ENCODE peak calls at places on chromosomes 6 and 20, in five cellular contexts. C is PC-9, T is heart left ventricle, N is A549, R is IMR-90. D is an unnamed sample.

GRCh38 chr20:2140561-2140960 is 38.9 kb downstream of the STK35 start:
- DNase-seq in C (no peak), T (peak; percentile 67), N (no peak), R (peak; percentile 63), D (peak; percentile 54)

GRCh38 chr6:16295471-16295870 is 57.1 kb downstream of the GMPR start:
- DNase-seq in C (no peak), T (no peak), N (no peak), R (no peak), D (no peak)

GRCh38 chr6:113102761-113103160 is 754.4 kb upstream of the MARCKS start:
- DNase-seq in C (no peak), T (no peak), N (no peak), R (peak; percentile 64), D (no peak)

GRCh38 chr20:43507150-43508080 is at the start of gene L3MBTL1:
- DNase-seq in C (peak; percentile 80), T (peak; percentile 42), N (peak; percentile 82), R (peak; percentile 23), D (peak; percentile 74)

GRCh38 chr6:144561455-144562043 is 276.4 kb downstream of the UTRN start:
- DNase-seq in C (no peak), T (no peak), N (no peak), R (no peak), D (no peak)

GRCh38 chr6:15499125-15499524 is 163.7 kb downstream of the DTNBP1 start:
- DNase-seq in C (no peak), T (peak; percentile 16), N (no peak), R (no peak), D (no peak)

GRCh38 chr6:38646166-38646565 is 6.4 kb upstream of the BTBD9 start:
- DNase-seq in C (no peak), T (no peak), N (no peak), R (peak; percentile 16), D (no peak)

GRCh38 chr6:88565836-88566235 is 397.6 kb downstream of the RNGTT start:
- DNase-seq in C (no peak), T (no peak), N (no peak), R (no peak), D (no peak)

GRCh38 chr6:37381579-37381978 is 27.8 kb downstream of the RNF8 start:
- DNase-seq in C (peak; percentile 48), T (no peak), N (peak; percentile 15), R (peak; percentile 74), D (peak; percentile 81)

GRCh38 chr6:169231790-169232506 is 21.7 kb downstream of the THBS2 start:
- DNase-seq in C (no peak), T (no peak), N (no peak), R (no peak), D (no peak)

GRCh38 chr6:28807682-28808280 is 116.0 kb downstream of the TRIM27 start:
- DNase-seq in C (peak; percentile 35), T (no peak), N (no peak), R (peak; percentile 69), D (no peak)

GRCh38 chr20:34010405-34010895 is 16.7 kb downstream of the RALY start:
- DNase-seq in C (no peak), T (no peak), N (no peak), R (no peak), D (no peak)

GRCh38 chr20:58639182-58640146 is 11.6 kb upstream of the STX16 start:
- DNase-seq in C (no peak), T (no peak), N (no peak), R (no peak), D (no peak)

GRCh38 chr20:35093245-35093884 is 758 bp upstream of the TRPC4AP start:
- DNase-seq in C (peak; percentile 29), T (no peak), N (peak; percentile 47), R (peak; percentile 82), D (no peak)

GRCh38 chr6:5671604-5672559 is 334.8 kb downstream of the NRN1 start:
- DNase-seq in C (no peak), T (no peak), N (no peak), R (no peak), D (no peak)

GRCh38 chr6:71107935-71108420 is 151.1 kb upstream of the B3GAT2 start:
- DNase-seq in C (no peak), T (peak; percentile 28), N (no peak), R (peak; percentile 71), D (peak; percentile 52)
- H3K4me3 ChIP-seq in C (no peak overlapping the region), T (no peak overlapping the region), N (no peak overlapping the region), R (peak overlapping the region; percentile 39), D (peak overlapping the region; percentile 3)

GRCh38 chr6:10398439-10399218 is 16.2 kb downstream of the TFAP2A start:
- DNase-seq in C (no peak), T (no peak), N (no peak), R (no peak), D (no peak)

GRCh38 chr6:10395946-10396577 is 18.8 kb downstream of the TFAP2A start:
- DNase-seq in C (no peak), T (no peak), N (no peak), R (no peak), D (no peak)

GRCh38 chr6:10397756-10398438 is 17.0 kb downstream of the TFAP2A start:
- DNase-seq in C (no peak), T (no peak), N (no peak), R (no peak), D (no peak)

GRCh38 chr6:10395171-10395945 is 19.5 kb downstream of the TFAP2A start:
- DNase-seq in C (no peak), T (no peak), N (no peak), R (no peak), D (no peak)

DNA sequence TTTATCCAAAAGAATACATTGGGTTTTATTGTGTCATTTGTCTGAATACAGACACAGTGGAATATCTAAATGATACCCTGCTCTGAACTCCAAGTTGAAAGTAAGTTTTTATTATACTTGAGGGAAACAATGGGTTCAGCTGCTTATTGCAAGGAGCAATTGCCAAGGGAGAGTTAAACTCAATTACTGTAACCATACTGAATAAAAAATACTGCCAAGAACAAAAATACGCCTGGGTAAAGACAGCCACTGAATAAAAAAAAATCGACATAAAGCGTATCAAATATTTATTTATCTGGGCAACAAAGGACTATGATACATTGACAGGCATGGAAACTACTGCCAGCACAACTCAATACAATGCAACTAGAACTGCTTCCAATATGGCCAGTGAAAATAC is 18.1 kb downstream of the TFAP2A start:
- DNase-seq in C (no peak), T (no peak), N (no peak), R (no peak), D (no peak)
- TF ChIP-seq CTCF in C (no peak), T (no peak), N (no peak), R (no peak), D (no peak)

GRCh38 chr20:49282584-49283171 is 4.8 kb upstream of the ZNFX1 start:
- DNase-seq in C (no peak), T (no peak), N (no peak), R (no peak), D (no peak)

GRCh38 chr20:49283176-49283702 is 5.4 kb upstream of the ZNFX1 start:
- DNase-seq in C (no peak), T (no peak), N (no peak), R (no peak), D (no peak)

GRCh38 chr20:49285233-49285668 is 7.4 kb upstream of the ZNFX1 start:
- DNase-seq in C (no peak), T (no peak), N (no peak), R (no peak), D (no peak)

GRCh38 chr20:49284818-49285217 is 7.0 kb upstream of the ZNFX1 start:
- DNase-seq in C (no peak), T (no peak), N (no peak), R (no peak), D (no peak)

GRCh38 chr20:49283703-49284625 is 6.1 kb upstream of the ZNFX1 start:
- DNase-seq in C (no peak), T (no peak), N (no peak), R (no peak), D (no peak)
- H3K9me3 ChIP-seq in C (peaks cover 75% of the 10 kb centered on the region), T (no peaks in the 10 kb centered on the region), N (peaks cover 9% of the 10 kb centered on the region), R (peaks cover 27% of the 10 kb centered on the region), D (no peaks in the 10 kb centered on the region)

GRCh38 chr20:57288676-57289075 is 22.2 kb upstream of the BMP7 start:
- DNase-seq in C (no peak), T (no peak), N (no peak), R (no peak), D (no peak)
- H3K4me3 ChIP-seq in C (no peak overlapping the region), T (no peak overlapping the region), N (no peak overlapping the region), R (no peak overlapping the region), D (no peak overlapping the region)

GRCh38 chr20:64112691-64113443 is 5.5 kb upstream of the NPBWR2 start:
- DNase-seq in C (no peak), T (peak; percentile 15), N (no peak), R (no peak), D (no peak)
- TF ChIP-seq CTCF in C (no peak), T (no peak), N (no peak), R (no peak), D (no peak)

GRCh38 chr6:27441001-27441400 is 31.9 kb downstream of the ZNF184 start:
- DNase-seq in C (no peak), T (no peak), N (no peak), R (peak; percentile 1), D (no peak)
- H3K9me3 ChIP-seq in C (peaks cover 7% of the 10 kb centered on the region), T (no peaks in the 10 kb centered on the region), N (peaks cover 15% of the 10 kb centered on the region), R (peaks cover 2% of the 10 kb centered on the region), D (no peaks in the 10 kb centered on the region)

DNA sequence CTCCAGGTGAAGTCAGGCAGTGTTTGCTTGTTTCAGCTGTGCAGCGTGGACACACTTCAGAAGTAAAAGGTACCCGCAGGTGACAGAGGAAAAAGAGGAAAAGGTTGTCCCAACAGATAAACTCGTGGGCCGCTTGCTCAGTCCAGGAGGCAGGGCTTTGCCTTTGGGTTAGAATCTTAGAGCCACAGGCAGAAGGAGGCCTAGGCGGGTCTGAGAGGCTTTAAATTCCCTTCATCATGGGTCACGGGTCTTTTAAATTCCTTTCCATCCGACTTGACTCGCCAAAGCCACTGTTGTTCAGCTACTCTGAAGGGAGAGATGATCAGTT is 48.2 kb downstream of the AGPAT4 start:
- DNase-seq in C (no peak), T (no peak), N (no peak), R (no peak), D (no peak)
- H3K4me3 ChIP-seq in C (no peak overlapping the region), T (no peak overlapping the region), N (no peak overlapping the region), R (no peak overlapping the region), D (no peak overlapping the region)

GRCh38 chr20:53829086-53829703 is 235.6 kb upstream of the ZNF217 start:
- DNase-seq in C (peak; percentile 48), T (no peak), N (peak; percentile 77), R (peak; percentile 97), D (no peak)
- TF ChIP-seq CTCF in C (peak; percentile 30), T (no peak), N (no peak), R (no peak), D (no peak)

D was measured in thyroid gland.